ENCODE peak calls at places on chromosome 22, in four cellular contexts. F, U, J and T are unnamed samples. For H3K4me1, the result is how much of the 10 kb centered on the place peaks cover.

GRCh38 chr22:41435560-41435959 is 11.0 kb downstream of the TOB2 start:
- DNase-seq in J (no peak), F (no peak), U (no peak), T (no peak)

GRCh38 chr22:32311551-32312071 is 46.1 kb upstream of the RFPL3 start:
- DNase-seq in F (no peak), U (no peak), J (peak), T (no peak)

GRCh38 chr22:17867160-17867785 is 93.0 kb upstream of the BID start:
- DNase-seq in U (peak), J (no peak), F (peak), T (no peak)

GRCh38 chr22:47089796-47090460 is 327.5 kb downstream of the TBC1D22A start:
- DNase-seq in U (no peak), J (no peak), F (no peak), T (no peak)

GRCh38 chr22:48753381-48753730 is 1074.3 kb downstream of the BRD1 start:
- DNase-seq in F (no peak), J (peak), U (no peak), T (no peak)

GRCh38 chr22:21713428-21714058 is 22.1 kb downstream of the YPEL1 start:
- DNase-seq in F (no peak), J (no peak), U (no peak), T (no peak)

GRCh38 chr22:34161724-34162123 is 241.4 kb upstream of the LARGE1 start:
- DNase-seq in F (no peak), J (no peak), U (no peak), T (no peak)

GRCh38 chr22:28955817-28956216 is 72.4 kb downstream of the ZNRF3 start:
- DNase-seq in J (peak), F (no peak), U (no peak), T (no peak)

GRCh38 chr22:23102776-23103175 is 32.5 kb downstream of the GNAZ start:
- DNase-seq in J (peak), F (no peak), U (no peak), T (no peak)

GRCh38 chr22:29480512-29481264 is 670 bp downstream of the NEFH start:
- DNase-seq in J (no peak), U (peak), F (peak), T (peak)

GRCh38 chr22:29636751-29637150 is 33.3 kb downstream of the NF2 start:
- DNase-seq in U (no peak), F (no peak), J (no peak), T (no peak)

GRCh38 chr22:17501679-17502285 is 61.5 kb upstream of the SLC25A18 start:
- DNase-seq in F (no peak), J (no peak), U (no peak), T (no peak)

GRCh38 chr22:20130319-20130718 is 1.3 kb upstream of the ZDHHC8 start:
- DNase-seq in F (no peak), J (no peak), U (no peak), T (no peak)

GRCh38 chr22:36334081-36334831 is 53.5 kb downstream of the MYH9 start:
- DNase-seq in U (peak), F (peak), J (no peak), T (peak)

GRCh38 chr22:24474221-24474620 is 20.9 kb upstream of the UPB1 start:
- DNase-seq in U (no peak), J (no peak), F (no peak), T (no peak)

GRCh38 chr22:29493636-29494035 is 13.6 kb downstream of the NEFH start:
- DNase-seq in U (no peak), J (no peak), F (no peak), T (no peak)

GRCh38 chr22:25898707-25899365 is 156.8 kb downstream of the MYO18B start:
- DNase-seq in U (no peak), J (no peak), F (no peak), T (no peak)

GRCh38 chr22:25741692-25742626 is at the start of gene MYO18B:
- DNase-seq in U (peak), J (no peak), F (peak), T (no peak)

DNA sequence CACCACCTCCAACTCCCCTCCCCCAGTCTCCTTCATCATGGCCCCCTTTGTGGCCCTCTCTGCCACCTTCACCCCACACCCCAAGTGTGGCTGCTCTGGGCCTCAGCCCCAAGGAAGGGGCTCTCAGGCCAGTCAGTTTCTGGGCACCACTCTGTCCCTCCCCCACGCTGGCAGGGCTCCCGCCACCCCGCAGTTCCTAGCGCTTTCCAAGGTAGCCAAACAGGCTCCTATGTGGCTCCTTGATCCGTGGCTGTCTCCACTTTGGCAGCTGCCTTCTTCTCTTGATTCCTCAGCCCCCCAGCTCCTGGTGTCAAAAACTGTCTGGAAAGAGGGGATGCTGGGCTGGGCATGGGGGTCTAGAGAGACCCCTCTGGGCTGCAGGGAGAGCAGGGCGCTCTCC is 10.4 kb upstream of the CACNA1I start:
- DNase-seq in F (no peak), J (no peak), U (no peak), T (no peak)
- H3K4me3 ChIP-seq in F (no peak), J (no peak), U (no peak), T (no peak)

GRCh38 chr22:31278643-31279326 is 13.5 kb downstream of the PIK3IP1 start:
- DNase-seq in J (peak), U (no peak), F (no peak), T (no peak)
- H3K4me1 ChIP-seq in J (under half), U (under half), F (under half), T (under half)

GRCh38 chr22:40153186-40153585 is 24.5 kb upstream of the TNRC6B start:
- DNase-seq in J (no peak), F (no peak), U (no peak), T (no peak)

DNA sequence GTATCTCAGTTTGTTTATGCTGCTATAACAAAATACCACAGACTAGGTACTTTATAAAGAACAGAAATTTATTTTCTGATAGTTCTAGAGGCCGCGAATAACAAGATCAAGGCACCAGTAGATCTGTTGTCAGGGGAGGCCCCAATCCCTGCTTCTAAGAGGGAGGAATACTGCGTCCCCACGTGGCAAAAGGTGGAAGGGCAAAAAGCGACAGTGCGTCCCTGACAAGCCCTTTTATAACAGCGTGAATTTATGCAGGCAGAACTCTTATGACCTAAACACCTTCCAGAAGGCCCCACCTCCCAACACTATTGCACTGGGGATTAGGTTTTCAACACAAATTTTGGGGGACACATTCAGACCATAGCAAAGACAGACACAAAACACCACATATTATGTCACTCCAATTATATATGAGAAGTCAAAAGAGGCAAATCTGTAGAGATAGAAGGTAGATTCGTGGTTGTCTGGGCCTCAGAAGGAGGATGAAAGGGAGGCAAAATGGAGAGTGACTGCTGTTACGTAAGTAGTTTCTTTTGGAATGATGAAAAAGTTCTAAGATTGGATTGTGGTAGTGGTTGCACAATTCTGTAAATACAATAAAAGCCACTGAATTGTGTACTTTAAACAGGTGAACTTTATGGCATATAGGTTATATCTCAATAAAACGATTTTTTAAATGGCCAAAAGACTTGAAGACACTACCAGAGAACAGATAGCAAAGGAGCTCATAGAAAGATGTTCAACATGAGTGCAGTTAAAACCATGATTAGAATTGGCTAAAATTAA is 30.1 kb upstream of the TNRC6B start:
- DNase-seq in J (no peak), F (no peak), U (no peak), T (no peak)
- H3K4me3 ChIP-seq in J (no peak), F (no peak), U (no peak), T (no peak)

GRCh38 chr22:43182118-43182517 is 4.8 kb downstream of the TTLL12 start:
- DNase-seq in U (peak), F (peak), J (no peak), T (no peak)

GRCh38 chr22:43185860-43186261 is 1.1 kb downstream of the TTLL12 start:
- DNase-seq in J (peak), F (peak), U (peak), T (no peak)

GRCh38 chr22:43181321-43182076 is 5.4 kb downstream of the TTLL12 start:
- DNase-seq in J (no peak), F (peak), U (peak), T (no peak)

GRCh38 chr22:43182726-43183125 is 4.2 kb downstream of the TTLL12 start:
- DNase-seq in J (no peak), F (peak), U (no peak), T (no peak)

DNA sequence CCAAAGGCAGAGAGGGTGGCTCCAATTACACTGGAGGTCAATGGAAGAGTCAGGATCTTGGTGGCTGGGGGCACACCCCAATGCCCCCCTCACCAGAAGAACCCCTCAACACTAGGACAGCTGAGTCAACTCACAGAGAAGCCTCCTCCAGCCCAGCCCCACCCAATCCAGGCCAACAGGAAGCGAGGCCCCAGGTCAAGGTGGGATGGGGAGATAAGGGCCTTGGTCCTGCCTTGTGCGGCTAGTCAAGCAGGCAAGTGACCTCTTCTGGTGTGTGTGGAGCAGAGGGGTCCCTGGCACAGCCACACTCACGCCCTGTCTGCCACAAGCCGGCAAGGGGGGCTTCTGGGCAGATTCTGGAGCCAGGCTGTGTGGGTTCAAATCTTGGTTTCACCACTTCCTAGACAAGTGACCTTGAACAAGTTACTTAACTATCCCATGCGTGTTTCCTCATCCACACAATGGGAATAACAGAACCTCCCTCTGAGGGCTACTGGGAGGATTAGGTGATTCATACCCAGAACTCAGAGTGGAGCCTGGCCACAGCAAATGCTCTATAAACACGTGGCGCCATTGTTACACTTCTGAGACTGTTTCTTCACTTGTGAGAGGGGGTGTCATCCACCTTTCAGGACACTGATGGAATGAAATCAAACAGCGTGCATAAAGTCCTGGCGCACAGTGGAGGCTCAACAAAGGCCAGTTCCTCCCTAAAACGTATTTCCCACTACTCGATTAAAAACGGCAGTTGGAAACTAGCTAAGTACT is 3.3 kb downstream of the TTLL12 start:
- DNase-seq in F (peak), J (no peak), U (peak), T (no peak)
- H3K4me1 ChIP-seq in F (under half), J (under half), U (under half), T (under half)

GRCh38 chr22:45525480-45525879 is 22.8 kb downstream of the FBLN1 start:
- DNase-seq in U (no peak), F (no peak), J (no peak), T (no peak)

GRCh38 chr22:45526768-45527360 is 24.2 kb downstream of the FBLN1 start:
- DNase-seq in F (no peak), U (peak), J (no peak), T (no peak)

GRCh38 chr22:45527456-45527855 is 24.8 kb downstream of the FBLN1 start:
- DNase-seq in U (peak), J (no peak), F (no peak), T (no peak)

GRCh38 chr22:45524966-45525365 is 22.3 kb downstream of the FBLN1 start:
- DNase-seq in F (no peak), U (no peak), J (no peak), T (no peak)

GRCh38 chr22:45526263-45526662 is 23.6 kb downstream of the FBLN1 start:
- DNase-seq in J (no peak), F (no peak), U (peak), T (no peak)
- H3K4me3 ChIP-seq in J (no peak), F (no peak), U (no peak), T (no peak)

GRCh38 chr22:44985906-44986527 is 23.8 kb downstream of the PHF21B start:
- DNase-seq in J (no peak), U (no peak), F (no peak), T (no peak)
- H3K4me1 ChIP-seq in J (under half), U (under half), F (under half), T (under half)

DNA sequence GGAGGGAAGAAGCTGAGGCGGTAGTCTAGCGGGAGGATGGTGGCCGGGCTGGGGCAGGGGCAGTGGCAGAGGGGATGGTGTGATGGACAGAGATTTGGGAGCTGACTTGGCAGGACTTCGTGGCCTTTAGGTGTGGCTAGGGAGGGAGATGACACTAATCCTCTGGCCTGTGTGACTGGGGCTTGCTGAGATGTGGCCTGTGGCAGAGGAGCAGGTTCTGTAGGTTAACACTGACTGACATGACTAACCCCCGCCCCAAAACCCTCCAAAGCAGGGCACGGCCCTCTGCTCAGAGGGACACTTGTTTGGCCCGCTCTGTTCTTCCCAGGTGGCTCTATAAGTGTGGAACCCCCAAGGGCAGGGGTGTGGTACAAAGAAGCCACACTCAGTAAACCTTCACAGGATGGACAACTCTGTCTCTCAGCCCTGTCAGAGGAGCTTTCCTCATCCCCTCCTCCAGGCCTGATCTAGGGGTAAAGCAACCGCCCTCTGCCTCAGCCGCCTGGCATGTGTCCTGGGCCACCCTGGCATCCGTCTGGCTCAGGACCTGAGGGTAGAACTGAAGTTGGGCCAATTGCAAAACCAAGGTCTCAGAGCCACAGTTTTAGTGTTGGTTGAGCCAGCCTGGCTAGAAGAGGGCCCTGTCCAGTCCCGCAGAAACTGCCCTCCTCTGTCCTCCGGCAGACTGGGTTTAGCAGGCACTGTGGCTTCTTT is 15.6 kb downstream of the TOM1 start:
- DNase-seq in J (no peak), F (peak), U (peak), T (no peak)
- H3K4me3 ChIP-seq in J (no peak), F (no peak), U (no peak), T (no peak)

GRCh38 chr22:27348634-27349033 is 452.9 kb downstream of the MN1 start:
- DNase-seq in F (no peak), U (no peak), J (no peak), T (no peak)
- H3K4me1 ChIP-seq in F (under half), U (under half), J (under half), T (under half)